ENCODE peak calls at places on chromosome 15, in five cellular contexts. U is left lung, Y is right atrium auricular region, D is sigmoid colon, X is uterus. M is an unnamed sample.

GRCh38 chr15:100849021-100849831 is 30.4 kb upstream of the ALDH1A3 start:
- DNase-seq in U (peak; percentile 89), Y (peak; percentile 50), X (peak; percentile 70), D (peak; percentile 77), M (peak; percentile 86)

GRCh38 chr15:74420193-74420905 is 13.4 kb downstream of the SEMA7A start:
- DNase-seq in X (no peak), U (peak; percentile 29), Y (no peak), D (no peak), M (peak; percentile 85)

GRCh38 chr15:73752817-73753214 is 335 bp downstream of the INSYN1 start:
- DNase-seq in Y (no peak), X (no peak), U (no peak), D (no peak), M (no peak)

GRCh38 chr15:75786564-75786925 is 56.7 kb upstream of the UBE2Q2 start:
- DNase-seq in X (no peak), Y (no peak), U (no peak), D (peak; percentile 49), M (no peak)

GRCh38 chr15:81506936-81507335 is 132.9 kb upstream of the TMC3 start:
- DNase-seq in X (no peak), Y (no peak), D (no peak), U (no peak), M (no peak)

GRCh38 chr15:91065505-91065904 is 34.6 kb upstream of the SV2B start:
- DNase-seq in X (no peak), D (no peak), U (no peak), Y (no peak), M (no peak)

GRCh38 chr15:57477736-57478522 is 101.6 kb downstream of the CGNL1 start:
- DNase-seq in X (no peak), D (no peak), U (no peak), Y (no peak), M (no peak)

GRCh38 chr15:48625126-48625525 is 20.4 kb downstream of the FBN1 start:
- DNase-seq in U (no peak), D (no peak), Y (no peak), X (no peak), M (no peak)

GRCh38 chr15:101288905-101289513 is 6.0 kb downstream of the SNRPA1 start:
- DNase-seq in D (no peak), U (no peak), X (no peak), Y (no peak), M (peak; percentile 20)

GRCh38 chr15:99169769-99170311 is 65.0 kb downstream of the SYNM start:
- DNase-seq in X (peak; percentile 56), D (peak; percentile 97), U (no peak), Y (no peak), M (peak; percentile 29)

GRCh38 chr15:97759363-97759762 is 201.1 kb upstream of the ARRDC4 start:
- DNase-seq in X (no peak), D (no peak), Y (no peak), U (no peak), M (no peak)

GRCh38 chr15:90209591-90209990 is 8.5 kb downstream of the SEMA4B start:
- DNase-seq in D (no peak), Y (no peak), X (no peak), U (no peak), M (no peak)

GRCh38 chr15:101088788-101089578 is 162.9 kb downstream of the CHSY1 start:
- DNase-seq in Y (no peak), U (peak; percentile 98), D (peak; percentile 82), X (peak; percentile 78), M (peak; percentile 82)

GRCh38 chr15:43524254-43524847 is 6.9 kb downstream of the MAP1A start:
- DNase-seq in D (no peak), Y (no peak), U (no peak), X (no peak), M (no peak)

GRCh38 chr15:46525984-46526725 is 891.3 kb downstream of the SQOR start:
- DNase-seq in U (no peak), Y (no peak), X (no peak), D (no peak), M (no peak)

GRCh38 chr15:81235276-81235675 is 38.6 kb downstream of the IL16 start:
- DNase-seq in U (no peak), X (no peak), D (no peak), Y (no peak), M (no peak)

GRCh38 chr15:57861805-57862586 is 155.5 kb downstream of the POLR2M start:
- DNase-seq in U (no peak), X (no peak), Y (no peak), D (no peak), M (no peak)

GRCh38 chr15:58742424-58743160 is 6.9 kb downstream of the ADAM10 start:
- DNase-seq in X (no peak), Y (no peak), U (no peak), D (no peak), M (no peak)

GRCh38 chr15:48385431-48385830 is 54.2 kb downstream of the DUT start:
- DNase-seq in X (no peak), U (no peak), Y (no peak), D (no peak), M (no peak)

GRCh38 chr15:73367624-73368300 is 996 bp downstream of the HCN4 start:
- DNase-seq in X (no peak), Y (no peak), U (no peak), D (no peak), M (no peak)

GRCh38 chr15:58678683-58679082 is 70.8 kb downstream of the ADAM10 start:
- DNase-seq in U (no peak), Y (no peak), D (no peak), X (no peak), M (no peak)

GRCh38 chr15:26806161-26806560 is 33.3 kb upstream of the GABRB3 start:
- DNase-seq in U (no peak), X (no peak), Y (no peak), D (no peak), M (no peak)

GRCh38 chr15:98515186-98515585 is 133.2 kb upstream of the IGF1R start:
- DNase-seq in D (no peak), Y (peak; percentile 16), X (no peak), U (no peak), M (no peak)

GRCh38 chr15:58066042-58066867 is 744 bp upstream of the ALDH1A2 start:
- DNase-seq in Y (peak; percentile 67), D (peak; percentile 71), X (peak; percentile 84), U (peak; percentile 96), M (peak; percentile 73)

GRCh38 chr15:45958924-45959323 is 324.1 kb downstream of the SQOR start:
- DNase-seq in X (no peak), Y (no peak), U (no peak), D (no peak), M (no peak)

GRCh38 chr15:77505556-77505955 is 84.9 kb downstream of the HMG20A start:
- DNase-seq in X (no peak), U (no peak), D (peak; percentile 38), Y (no peak), M (no peak)

GRCh38 chr15:61220125-61220524 is 9.0 kb downstream of the RORA start:
- DNase-seq in Y (no peak), U (no peak), X (no peak), D (no peak), M (no peak)

GRCh38 chr15:80916056-80916455 is 73.6 kb downstream of the MESD start:
- DNase-seq in U (no peak), X (no peak), Y (no peak), D (no peak), M (no peak)

GRCh38 chr15:72998681-72999466 is 53.4 kb upstream of the NEO1 start:
- DNase-seq in Y (no peak), U (no peak), X (no peak), D (no peak), M (no peak)

GRCh38 chr15:80567721-80568157 is 127.4 kb upstream of the ABHD17C start:
- DNase-seq in U (no peak), D (peak; percentile 67), Y (no peak), X (peak; percentile 28), M (peak; percentile 83)

GRCh38 chr15:37100109-37100873 is at the start of gene MEIS2:
- DNase-seq in X (peak; percentile 95), U (peak; percentile 92), D (peak; percentile 98), Y (peak; percentile 90), M (peak; percentile 92)

GRCh38 chr15:49865925-49866757 is 245.3 kb downstream of the DTWD1 start:
- DNase-seq in X (no peak), Y (no peak), U (no peak), D (no peak), M (no peak)

GRCh38 chr15:98017150-98017964 is 56.9 kb downstream of the ARRDC4 start:
- DNase-seq in D (peak; percentile 68), U (no peak), Y (no peak), X (no peak), M (no peak)

GRCh38 chr15:71463156-71463555 is 347.2 kb upstream of the NR2E3 start:
- DNase-seq in D (no peak), X (no peak), Y (no peak), U (no peak), M (no peak)
- H3K27ac ChIP-seq in D (no peak overlapping the region), X (no peak overlapping the region), Y (no peak overlapping the region), U (no peak overlapping the region), M (no peak overlapping the region)

GRCh38 chr15:88975891-88976290 is 62.7 kb upstream of the MFGE8 start:
- DNase-seq in X (no peak), D (no peak), Y (no peak), U (no peak), M (no peak)

GRCh38 chr15:88974392-88974791 is 61.2 kb upstream of the MFGE8 start:
- DNase-seq in U (no peak), X (no peak), Y (no peak), D (no peak), M (no peak)

DNA sequence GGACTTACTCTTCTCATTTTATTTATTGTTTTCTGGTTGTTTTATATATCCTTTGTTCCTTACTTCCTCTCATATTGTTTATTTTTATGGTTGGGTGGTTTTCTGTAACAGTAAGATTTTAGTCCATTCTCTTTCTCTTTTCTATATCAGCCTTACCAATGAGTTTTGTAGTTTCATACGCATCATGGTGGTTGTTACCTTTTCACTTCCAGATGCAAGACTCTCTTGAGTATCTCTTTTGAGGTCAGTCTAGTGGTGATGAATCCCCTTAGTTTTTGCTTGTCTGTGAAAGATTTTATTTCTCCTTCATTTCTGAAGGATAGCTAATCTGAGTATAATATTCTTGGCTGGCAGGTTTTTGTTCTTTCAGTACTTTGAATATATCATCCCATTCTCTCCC is 57.1 kb upstream of the MFGE8 start:
- DNase-seq in Y (no peak), D (no peak), U (no peak), X (no peak), M (no peak)
- H3K4me3 ChIP-seq in Y (no peak overlapping the region), D (no peak overlapping the region), U (no peak overlapping the region), X (no peak overlapping the region), M (no peak overlapping the region)

GRCh38 chr15:68112711-68113110 is 58.6 kb downstream of the PIAS1 start:
- DNase-seq in X (no peak), Y (no peak), D (no peak), U (no peak), M (no peak)

GRCh38 chr15:68114356-68114755 is 60.2 kb downstream of the PIAS1 start:
- DNase-seq in X (no peak), D (no peak), Y (no peak), U (no peak), M (no peak)

GRCh38 chr15:68113751-68114150 is 59.6 kb downstream of the PIAS1 start:
- DNase-seq in Y (no peak), U (no peak), D (no peak), X (no peak), M (no peak)

GRCh38 chr15:68113273-68113672 is 59.2 kb downstream of the PIAS1 start:
- DNase-seq in U (no peak), D (no peak), X (no peak), Y (no peak), M (no peak)

GRCh38 chr15:68114840-68115239 is 60.7 kb downstream of the PIAS1 start:
- DNase-seq in Y (no peak), U (no peak), X (no peak), D (no peak), M (no peak)
- H3K27ac ChIP-seq in Y (peak overlapping the region; percentile 10), U (peak overlapping the region; percentile 34), X (peak overlapping the region; percentile 67), D (peak overlapping the region; percentile 67), M (peak overlapping the region; percentile 17)

GRCh38 chr15:50880221-50880620 is 28.3 kb upstream of the AP4E1 start:
- DNase-seq in Y (no peak), U (no peak), X (no peak), D (no peak), M (no peak)
- H3K4me3 ChIP-seq in Y (no peak overlapping the region), U (no peak overlapping the region), X (no peak overlapping the region), D (no peak overlapping the region), M (no peak overlapping the region)